ENCODE peak calls at places on chromosomes 7 and 10, in four cellular contexts. Q is midbrain; A is substantia nigra; M is CD4-positive, alpha-beta T cell. C is an unnamed sample.

GRCh38 chr7:155512246-155512887 is 34.0 kb downstream of the CNPY1 start:
- DNase-seq in Q (no peak), A (no peak), M (no peak), C (no peak)

GRCh38 chr7:156903232-156903909 is 10.4 kb upstream of the LMBR1 start:
- DNase-seq in Q (no peak), A (no peak), M (peak), C (no peak)

GRCh38 chr10:99365761-99366160 is 36.6 kb downstream of the CNNM1 start:
- DNase-seq in Q (no peak), A (no peak), M (no peak), C (no peak)

GRCh38 chr7:155860840-155861479 is 48.7 kb upstream of the SHH start:
- DNase-seq in Q (no peak), A (no peak), M (no peak), C (no peak)

GRCh38 chr7:97272237-97272975 is 154.9 kb downstream of the SDHAF3 start:
- DNase-seq in Q (no peak), A (no peak), M (no peak), C (no peak)

GRCh38 chr10:128160335-128160734 is 34.1 kb upstream of the MKI67 start:
- DNase-seq in Q (no peak), A (no peak), M (no peak), C (no peak)

GRCh38 chr10:62738916-62739315 is 65.6 kb upstream of the ADO start:
- DNase-seq in Q (no peak), A (no peak), M (no peak), C (no peak)

GRCh38 chr10:45058992-45059561 is 58.4 kb downstream of the ZNF22 start:
- DNase-seq in Q (no peak), A (no peak), M (no peak), C (no peak)

GRCh38 chr7:18547509-18548187 is 52.1 kb downstream of the HDAC9 start:
- DNase-seq in Q (no peak), A (no peak), M (no peak), C (no peak)

GRCh38 chr7:35556532-35557471 is 138.1 kb downstream of the HERPUD2 start:
- DNase-seq in Q (no peak), A (no peak), M (no peak), C (no peak)

GRCh38 chr7:129845972-129846327 is 106.8 kb downstream of the UBE2H start:
- DNase-seq in Q (no peak), A (no peak), M (no peak), C (no peak)

GRCh38 chr10:24513155-24513554 is 210.5 kb downstream of the ARHGAP21 start:
- DNase-seq in Q (no peak), A (no peak), M (no peak), C (no peak)

GRCh38 chr7:98300595-98301372 is 19.3 kb downstream of the BRI3 start:
- DNase-seq in Q (no peak), A (no peak), M (no peak), C (no peak)

GRCh38 chr10:77578583-77579227 is 58.9 kb downstream of the KCNMA1 start:
- DNase-seq in Q (no peak), A (no peak), M (no peak), C (no peak)

GRCh38 chr10:16259726-16260125 is 177.1 kb upstream of the PTER start:
- DNase-seq in Q (no peak), A (no peak), M (no peak), C (no peak)

GRCh38 chr10:78286186-78286585 is 252.5 kb downstream of the RPS24 start:
- DNase-seq in Q (no peak), A (no peak), M (no peak), C (no peak)

GRCh38 chr10:116272497-116273221 is at the start of gene GFRA1:
- DNase-seq in Q (no peak), A (no peak), M (no peak), C (no peak)

GRCh38 chr7:29873644-29874294 is 67.5 kb downstream of the WIPF3 start:
- DNase-seq in Q (no peak), A (no peak), M (no peak), C (no peak)

GRCh38 chr7:73678862-73679261 is 4.4 kb downstream of the DNAJC30 start:
- DNase-seq in Q (no peak), A (no peak), M (no peak), C (no peak)

GRCh38 chr7:101172854-101173751 is 7.0 kb downstream of the NAT16 start:
- DNase-seq in Q (peak), A (no peak), M (no peak), C (no peak)

GRCh38 chr10:15245530-15245929 is 77.0 kb upstream of the NMT2 start:
- DNase-seq in Q (no peak), A (no peak), M (no peak), C (peak)

GRCh38 chr7:121279060-121279620 is 49.7 kb upstream of the WNT16 start:
- DNase-seq in Q (no peak), A (no peak), M (no peak), C (no peak)

C was measured in effector memory CD8-positive, alpha-beta T cell.